ENCODE peak calls at places on chromosomes 5 and 9, in six cellular contexts. M, I, E, R, N and Q are unnamed samples.

GRCh38 chr9:75039006-75039405 is 10.9 kb upstream of the CARNMT1 start:
- DNase-seq in M (no peak), I (no peak), R (no peak), N (no peak), E (peak), Q (no peak)

GRCh38 chr9:120397453-120397852 is 182.5 kb downstream of the CDK5RAP2 start:
- DNase-seq in I (no peak), N (no peak), R (no peak), E (no peak), M (no peak), Q (no peak)

GRCh38 chr5:45372629-45373028 is 323.6 kb downstream of the HCN1 start:
- DNase-seq in I (no peak), E (no peak), R (no peak), M (no peak), N (no peak), Q (no peak)

GRCh38 chr9:116491659-116492058 is 195.4 kb upstream of the TRIM32 start:
- DNase-seq in E (no peak), N (no peak), M (no peak), R (no peak), I (no peak), Q (no peak)

GRCh38 chr9:85248514-85249312 is 493.0 kb downstream of the AGTPBP1 start:
- DNase-seq in R (no peak), I (no peak), N (no peak), E (peak), M (no peak), Q (no peak)

GRCh38 chr5:56075361-56075760 is 80.6 kb upstream of the IL6ST start:
- DNase-seq in N (no peak), R (no peak), E (no peak), M (no peak), I (no peak), Q (no peak)

GRCh38 chr5:58330781-58331180 is 129.1 kb downstream of the PLK2 start:
- DNase-seq in I (no peak), E (no peak), R (no peak), N (no peak), M (no peak), Q (no peak)

GRCh38 chr9:16672501-16672900 is 198.0 kb downstream of the BNC2 start:
- DNase-seq in R (no peak), E (no peak), M (no peak), I (no peak), N (no peak), Q (no peak)

GRCh38 chr5:37954561-37954960 is 114.7 kb upstream of the GDNF start:
- DNase-seq in I (no peak), M (no peak), E (no peak), R (no peak), N (no peak), Q (no peak)

GRCh38 chr9:214488-215448 is at the start of gene DOCK8:
- DNase-seq in M (no peak), I (no peak), R (peak), N (peak), E (no peak), Q (peak)

GRCh38 chr9:37511006-37511714 is 25.4 kb downstream of the POLR1E start:
- DNase-seq in E (no peak), M (no peak), R (peak), N (no peak), I (no peak), Q (no peak)

GRCh38 chr5:123936548-123936947 is 424.6 kb downstream of the CSNK1G3 start:
- DNase-seq in M (no peak), E (no peak), I (no peak), R (peak), N (no peak), Q (no peak)

GRCh38 chr5:145157841-145158240 is 677.3 kb downstream of the PRELID2 start:
- DNase-seq in R (no peak), E (no peak), N (no peak), M (no peak), I (no peak), Q (no peak)

GRCh38 chr5:120657083-120657482 is 193.0 kb downstream of the PRR16 start:
- DNase-seq in I (no peak), E (no peak), N (no peak), R (no peak), M (no peak), Q (no peak)